ENCODE peak calls at places on chromosomes 12 and 14, in four cellular contexts. One of them, this sample, is unnamed.

GRCh38 chr12:42332301-42332894 is 6.4 kb downstream of the PPHLN1 start:
- DNase-seq in left ventricle myocardium inferior: no peak
- DNase-seq in cardiac fibroblast: peak
- DNase-seq in AG04449: no peak
- DNase-seq in this sample: peak

GRCh38 chr12:130593056-130593455 is 123.0 kb downstream of the RIMBP2 start:
- DNase-seq in left ventricle myocardium inferior: no peak
- DNase-seq in cardiac fibroblast: no peak
- DNase-seq in AG04449: no peak
- DNase-seq in this sample: no peak

GRCh38 chr12:31117203-31118011 is 43.7 kb downstream of the DDX11 start:
- DNase-seq in left ventricle myocardium inferior: no peak
- DNase-seq in cardiac fibroblast: peak
- DNase-seq in AG04449: no peak
- DNase-seq in this sample: peak

GRCh38 chr12:114512351-114512750 is 106.4 kb upstream of the TBX5 start:
- DNase-seq in left ventricle myocardium inferior: no peak
- DNase-seq in cardiac fibroblast: no peak
- DNase-seq in AG04449: no peak
- DNase-seq in this sample: no peak

GRCh38 chr14:73764406-73764805 is 50.2 kb upstream of the PNMA1 start:
- DNase-seq in left ventricle myocardium inferior: no peak
- DNase-seq in cardiac fibroblast: no peak
- DNase-seq in AG04449: no peak
- DNase-seq in this sample: no peak

GRCh38 chr12:107223816-107224215 is 130.5 kb upstream of the CRY1 start:
- DNase-seq in left ventricle myocardium inferior: no peak
- DNase-seq in cardiac fibroblast: no peak
- DNase-seq in AG04449: no peak
- DNase-seq in this sample: no peak

GRCh38 chr12:13004368-13004767 is 4.3 kb upstream of the HEBP1 start:
- DNase-seq in left ventricle myocardium inferior: no peak
- DNase-seq in cardiac fibroblast: peak
- DNase-seq in AG04449: no peak
- DNase-seq in this sample: no peak

GRCh38 chr12:122868471-122869177 is 27.3 kb downstream of the VPS37B start:
- DNase-seq in left ventricle myocardium inferior: no peak
- DNase-seq in cardiac fibroblast: no peak
- DNase-seq in AG04449: no peak
- DNase-seq in this sample: no peak

GRCh38 chr12:71782007-71782406 is 27.3 kb downstream of the RAB21 start:
- DNase-seq in left ventricle myocardium inferior: no peak
- DNase-seq in cardiac fibroblast: no peak
- DNase-seq in AG04449: no peak
- DNase-seq in this sample: peak

GRCh38 chr12:93089805-93090569 is 160.9 kb upstream of the EEA1 start:
- DNase-seq in left ventricle myocardium inferior: no peak
- DNase-seq in cardiac fibroblast: peak
- DNase-seq in AG04449: peak
- DNase-seq in this sample: peak

GRCh38 chr14:101733211-101733610 is 28.3 kb upstream of the PPP2R5C start:
- DNase-seq in left ventricle myocardium inferior: no peak
- DNase-seq in cardiac fibroblast: peak
- DNase-seq in AG04449: no peak
- DNase-seq in this sample: no peak

GRCh38 chr12:52243264-52243773 is 10.3 kb downstream of the KRT7 start:
- DNase-seq in left ventricle myocardium inferior: no peak
- DNase-seq in cardiac fibroblast: no peak
- DNase-seq in AG04449: no peak
- DNase-seq in this sample: no peak

GRCh38 chr12:111730420-111730819 is 36.3 kb upstream of the ALDH2 start:
- DNase-seq in left ventricle myocardium inferior: no peak
- DNase-seq in cardiac fibroblast: no peak
- DNase-seq in AG04449: no peak
- DNase-seq in this sample: no peak

GRCh38 chr14:32934891-32935633 is 3.6 kb upstream of the NPAS3 start:
- DNase-seq in left ventricle myocardium inferior: no peak
- DNase-seq in cardiac fibroblast: no peak
- DNase-seq in AG04449: no peak
- DNase-seq in this sample: no peak
- H3K4me3 ChIP-seq in left ventricle myocardium inferior: peak
- H3K4me3 ChIP-seq in cardiac fibroblast: peak
- H3K4me3 ChIP-seq in AG04449: no peak
- H3K4me3 ChIP-seq in this sample: no peak

DNA sequence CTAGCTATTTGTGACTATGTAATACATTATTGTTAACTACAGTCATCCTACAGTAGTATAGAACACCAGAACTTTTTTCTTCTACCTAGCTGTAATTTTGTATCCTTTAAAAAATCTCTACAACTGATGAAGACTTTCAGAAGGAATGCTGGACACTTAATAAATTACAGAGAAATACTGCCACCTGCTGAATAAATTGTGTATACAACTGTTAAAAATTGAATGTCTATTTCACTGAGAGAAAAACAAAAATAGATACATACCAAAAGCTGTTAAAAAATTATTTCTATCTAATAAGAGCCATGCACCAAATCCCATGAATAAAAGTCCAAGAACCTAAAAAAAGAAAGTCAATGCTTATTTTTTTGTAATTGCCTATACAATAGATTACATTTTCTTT is 6.6 kb downstream of the TSPAN19 start:
- DNase-seq in left ventricle myocardium inferior: no peak
- DNase-seq in cardiac fibroblast: peak
- DNase-seq in AG04449: no peak
- DNase-seq in this sample: peak
- TF ChIP-seq CTCF in left ventricle myocardium inferior: peak
- TF ChIP-seq CTCF in cardiac fibroblast: peak
- TF ChIP-seq CTCF in AG04449: no peak
- TF ChIP-seq CTCF in this sample: peak

GRCh38 chr12:22039361-22039760 is 6.7 kb upstream of the CMAS start:
- DNase-seq in left ventricle myocardium inferior: no peak
- DNase-seq in cardiac fibroblast: no peak
- DNase-seq in AG04449: no peak
- DNase-seq in this sample: no peak

GRCh38 chr12:22042981-22043669 is 2.9 kb upstream of the CMAS start:
- DNase-seq in left ventricle myocardium inferior: no peak
- DNase-seq in cardiac fibroblast: peak
- DNase-seq in AG04449: no peak
- DNase-seq in this sample: no peak

GRCh38 chr12:22034709-22035506 is 11.1 kb upstream of the CMAS start:
- DNase-seq in left ventricle myocardium inferior: no peak
- DNase-seq in cardiac fibroblast: peak
- DNase-seq in AG04449: no peak
- DNase-seq in this sample: no peak

GRCh38 chr12:22038734-22039133 is 7.3 kb upstream of the CMAS start:
- DNase-seq in left ventricle myocardium inferior: no peak
- DNase-seq in cardiac fibroblast: no peak
- DNase-seq in AG04449: no peak
- DNase-seq in this sample: no peak

GRCh38 chr12:22037952-22038351 is 8.1 kb upstream of the CMAS start:
- DNase-seq in left ventricle myocardium inferior: no peak
- DNase-seq in cardiac fibroblast: no peak
- DNase-seq in AG04449: no peak
- DNase-seq in this sample: no peak
- H3K4me3 ChIP-seq in left ventricle myocardium inferior: no peak
- H3K4me3 ChIP-seq in cardiac fibroblast: no peak
- H3K4me3 ChIP-seq in AG04449: no peak
- H3K4me3 ChIP-seq in this sample: no peak

GRCh38 chr12:86719381-86719780 is 463.2 kb upstream of the MGAT4C start:
- DNase-seq in left ventricle myocardium inferior: no peak
- DNase-seq in cardiac fibroblast: no peak
- DNase-seq in AG04449: no peak
- DNase-seq in this sample: no peak

GRCh38 chr12:86724716-86725115 is 468.5 kb upstream of the MGAT4C start:
- DNase-seq in left ventricle myocardium inferior: no peak
- DNase-seq in cardiac fibroblast: peak
- DNase-seq in AG04449: peak
- DNase-seq in this sample: no peak

GRCh38 chr12:86727151-86727550 is 471.0 kb upstream of the MGAT4C start:
- DNase-seq in left ventricle myocardium inferior: no peak
- DNase-seq in cardiac fibroblast: peak
- DNase-seq in AG04449: peak
- DNase-seq in this sample: no peak

GRCh38 chr12:86723326-86723725 is 467.1 kb upstream of the MGAT4C start:
- DNase-seq in left ventricle myocardium inferior: no peak
- DNase-seq in cardiac fibroblast: peak
- DNase-seq in AG04449: no peak
- DNase-seq in this sample: no peak
- TF ChIP-seq CTCF in left ventricle myocardium inferior: no peak
- TF ChIP-seq CTCF in cardiac fibroblast: no peak
- TF ChIP-seq CTCF in AG04449: no peak
- TF ChIP-seq CTCF in this sample: no peak

GRCh38 chr12:6627598-6627997 is 8.2 kb downstream of the LPAR5 start:
- DNase-seq in left ventricle myocardium inferior: no peak
- DNase-seq in cardiac fibroblast: no peak
- DNase-seq in AG04449: no peak
- DNase-seq in this sample: peak
- H3K4me3 ChIP-seq in left ventricle myocardium inferior: no peak
- H3K4me3 ChIP-seq in cardiac fibroblast: no peak
- H3K4me3 ChIP-seq in AG04449: no peak
- H3K4me3 ChIP-seq in this sample: peak